ENCODE peak calls at places on chromosomes 12 and 14, in nine cellular contexts. L, Q, Y, H, R, V, A, I and O are unnamed samples. For H3K9me3, the result is how much of the 10 kb centered on the place peaks cover.

GRCh38 chr14:91041450-91041849 is 19.0 kb downstream of the RPS6KA5 start:
- DNase-seq in L (no peak), Q (no peak), Y (no peak), H (no peak), R (no peak), V (no peak), A (no peak), I (no peak), O (no peak)

GRCh38 chr12:79690156-79690605 is 583 bp downstream of the PAWR start:
- DNase-seq in L (no peak), Q (no peak), Y (peak), H (peak), R (no peak), V (no peak), A (peak), I (no peak), O (no peak)

GRCh38 chr12:113314121-113314529 is 20.8 kb downstream of the SLC8B1 start:
- DNase-seq in L (no peak), Q (no peak), Y (peak), H (no peak), R (no peak), V (no peak), A (no peak), I (no peak), O (no peak)

GRCh38 chr14:21066882-21067502 is 3.1 kb upstream of the ARHGEF40 start:
- DNase-seq in L (no peak), Q (no peak), Y (no peak), H (no peak), R (no peak), V (no peak), A (no peak), I (no peak), O (no peak)

GRCh38 chr14:49497725-49498348 is 88.3 kb downstream of the RPS29 start:
- DNase-seq in L (peak), Q (no peak), Y (peak), H (no peak), R (no peak), V (no peak), A (no peak), I (no peak), O (no peak)

GRCh38 chr14:28630100-28630499 is 136.5 kb upstream of the FOXG1 start:
- DNase-seq in L (no peak), Q (no peak), Y (no peak), H (no peak), R (no peak), V (no peak), A (no peak), I (no peak), O (no peak)

GRCh38 chr12:6263931-6264330 is 46.6 kb upstream of the PLEKHG6 start:
- DNase-seq in L (no peak), Q (no peak), Y (peak), H (no peak), R (no peak), V (no peak), A (no peak), I (no peak), O (no peak)

GRCh38 chr12:46832084-46832704 is 6.4 kb upstream of the SLC38A4 start:
- DNase-seq in L (no peak), Q (no peak), Y (no peak), H (peak), R (no peak), V (peak), A (no peak), I (no peak), O (no peak)

GRCh38 chr12:130686511-130686981 is 29.6 kb downstream of the RIMBP2 start:
- DNase-seq in L (peak), Q (no peak), Y (no peak), H (no peak), R (no peak), V (no peak), A (no peak), I (no peak), O (no peak)

GRCh38 chr14:70096866-70097265 is 91.9 kb downstream of the SLC8A3 start:
- DNase-seq in L (no peak), Q (no peak), Y (peak), H (no peak), R (no peak), V (no peak), A (no peak), I (no peak), O (no peak)

GRCh38 chr12:58443981-58444371 is 476.3 kb downstream of the LRIG3 start:
- DNase-seq in L (no peak), Q (no peak), Y (peak), H (no peak), R (no peak), V (no peak), A (no peak), I (no peak), O (no peak)
- TF ChIP-seq POLR2A in L (no peak), Q (no peak), Y (no peak), H (no peak), R (no peak), V (no peak), A (no peak), I (no peak), O (no peak)

GRCh38 chr14:33040548-33041140 is 102.0 kb downstream of the NPAS3 start:
- DNase-seq in L (no peak), Q (no peak), Y (no peak), H (no peak), R (no peak), V (no peak), A (no peak), I (no peak), O (no peak)
- H3K9me3 ChIP-seq in L (under half), Q (under half), Y (under half), H (under half), R (under half), V (under half), A (under half), I (under half), O (under half)

DNA sequence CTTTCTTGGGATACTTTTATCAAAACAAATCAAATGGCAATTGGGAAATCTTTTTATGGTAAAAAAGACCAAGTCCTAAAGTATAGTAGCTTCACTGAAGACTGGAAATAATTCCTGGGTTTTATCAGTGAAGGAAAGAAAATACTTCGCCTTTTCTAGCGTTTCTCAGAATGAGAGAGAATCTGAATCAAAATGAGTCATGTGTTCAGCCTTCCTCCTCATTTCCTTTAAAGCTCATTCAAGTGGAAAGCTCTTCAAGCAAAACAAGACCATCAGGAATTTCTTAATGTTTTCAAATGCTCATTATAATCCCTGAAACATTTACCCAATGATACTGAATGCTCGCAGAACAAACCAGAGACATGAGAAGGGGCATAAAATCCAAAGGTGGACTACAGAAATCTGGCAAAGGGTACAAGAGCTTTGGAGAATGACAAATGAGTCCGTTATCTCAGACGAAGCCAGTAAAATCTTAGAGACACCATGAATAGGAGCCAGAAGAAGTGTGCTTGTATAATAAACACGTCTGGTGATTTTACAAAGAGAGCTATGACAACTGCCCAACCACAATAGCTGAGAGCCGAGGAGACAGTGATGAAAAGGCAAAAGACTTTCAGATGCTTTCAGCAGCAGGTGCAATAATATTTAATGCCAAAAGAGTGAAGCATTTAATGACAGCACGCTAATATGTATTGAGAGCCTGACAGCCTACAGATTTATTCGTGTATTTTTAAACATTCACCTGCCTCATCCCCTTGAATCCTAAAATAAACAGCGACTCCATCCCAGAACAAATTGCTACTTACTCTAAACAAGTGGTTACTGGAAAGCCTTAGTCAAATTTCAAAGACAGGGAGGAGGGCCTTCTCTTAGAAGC is 19.1 kb downstream of the SPRING1 start:
- DNase-seq in L (no peak), Q (no peak), Y (peak), H (no peak), R (no peak), V (no peak), A (no peak), I (no peak), O (no peak)
- H3K27ac ChIP-seq in L (no peak), Q (no peak), Y (no peak), H (no peak), R (no peak), V (peak), A (peak), I (peak), O (peak)

GRCh38 chr12:93301171-93301570 is 76.6 kb upstream of the NUDT4 start:
- DNase-seq in L (no peak), Q (no peak), Y (no peak), H (no peak), R (no peak), V (no peak), A (no peak), I (no peak), O (no peak)

GRCh38 chr12:93297536-93297935 is 80.2 kb upstream of the NUDT4 start:
- DNase-seq in L (no peak), Q (no peak), Y (no peak), H (no peak), R (no peak), V (no peak), A (no peak), I (no peak), O (no peak)

GRCh38 chr12:93302331-93303229 is 75.1 kb upstream of the NUDT4 start:
- DNase-seq in L (no peak), Q (no peak), Y (peak), H (no peak), R (no peak), V (no peak), A (peak), I (no peak), O (no peak)

GRCh38 chr12:93299262-93299846 is 78.4 kb upstream of the NUDT4 start:
- DNase-seq in L (no peak), Q (no peak), Y (no peak), H (no peak), R (no peak), V (no peak), A (no peak), I (no peak), O (no peak)

DNA sequence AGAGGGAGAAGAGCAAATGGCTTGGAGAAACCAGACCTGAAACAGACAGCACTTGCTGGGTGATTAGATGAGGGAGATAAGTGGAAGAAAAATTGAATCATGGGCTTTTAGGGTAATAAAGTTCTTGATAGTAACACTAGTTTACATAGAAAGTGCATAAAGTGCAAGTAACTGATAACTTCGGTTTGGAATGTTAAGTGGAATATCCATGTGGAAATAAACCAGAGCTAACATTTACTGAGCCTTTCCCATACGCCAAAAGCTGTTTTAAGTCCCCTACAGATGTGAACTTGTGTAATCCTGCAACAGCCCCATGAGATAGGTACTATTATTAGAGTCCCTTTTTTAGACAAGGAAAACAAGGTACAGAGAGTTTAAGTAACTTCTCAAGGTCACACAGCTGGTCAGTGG is 77.1 kb upstream of the NUDT4 start:
- DNase-seq in L (no peak), Q (no peak), Y (no peak), H (no peak), R (no peak), V (no peak), A (no peak), I (no peak), O (no peak)
- TF ChIP-seq POLR2A in L (no peak), Q (no peak), Y (no peak), H (no peak), R (no peak), V (no peak), A (no peak), I (no peak), O (no peak)

GRCh38 chr12:133202493-133203343 is 21.4 kb downstream of the ZNF268 start:
- DNase-seq in L (no peak), Q (no peak), Y (no peak), H (no peak), R (no peak), V (no peak), A (no peak), I (no peak), O (no peak)
- H3K9me3 ChIP-seq in L (under half), Q (under half), Y (half or more), H (half or more), R (half or more), V (half or more), A (half or more), I (half or more), O (half or more)

GRCh38 chr12:51941669-51942455 is 9.6 kb upstream of the ACVR1B start:
- DNase-seq in L (no peak), Q (no peak), Y (no peak), H (no peak), R (no peak), V (no peak), A (no peak), I (no peak), O (no peak)
- H3K27ac ChIP-seq in L (no peak), Q (no peak), Y (no peak), H (no peak), R (no peak), V (no peak), A (no peak), I (no peak), O (no peak)

GRCh38 chr14:55102141-55102547 is 26.9 kb upstream of the LGALS3 start:
- DNase-seq in L (peak), Q (peak), Y (peak), H (peak), R (peak), V (peak), A (peak), I (peak), O (peak)
- TF ChIP-seq POLR2A in L (peak), Q (peak), Y (peak), H (peak), R (no peak), V (peak), A (no peak), I (no peak), O (no peak)

GRCh38 chr12:34393086-34393820 is 371.0 kb downstream of the ALG10 start:
- DNase-seq in L (no peak), Q (peak), Y (no peak), H (peak), R (no peak), V (no peak), A (peak), I (peak), O (no peak)
- H3K9me3 ChIP-seq in L (under half), Q (under half), Y (half or more), H (under half), R (half or more), V (under half), A (under half), I (half or more), O (half or more)